ENCODE peak calls at places on chromosomes 2 and 18, in seven cellular contexts. One of them, this sample, is unnamed.

GRCh38 chr2:151302879-151303278 is 13.4 kb upstream of the NMI start:
- DNase-seq in DMS 273 treated with DMSO at 0.1 percent for 48 hours: no peak
- DNase-seq in activated CD8-positive, alpha-beta memory T cell treated with anti-CD3 and anti-CD28 coated beads for 48 hours: no peak
- DNase-seq in choroid plexus epithelial cell: peak
- DNase-seq in heart left ventricle: no peak
- DNase-seq in HEK293T: peak
- DNase-seq in activated B cell treated with CpG ODN at 0.5 μM for 24 hours: no peak
- DNase-seq in this sample: no peak

GRCh38 chr18:44958450-44958849 is 277.8 kb downstream of the SETBP1 start:
- DNase-seq in DMS 273 treated with DMSO at 0.1 percent for 48 hours: no peak
- DNase-seq in HEK293T: no peak
- DNase-seq in choroid plexus epithelial cell: no peak
- DNase-seq in heart left ventricle: no peak
- DNase-seq in activated B cell treated with CpG ODN at 0.5 μM for 24 hours: no peak
- DNase-seq in activated CD8-positive, alpha-beta memory T cell treated with anti-CD3 and anti-CD28 coated beads for 48 hours: no peak
- DNase-seq in this sample: no peak

GRCh38 chr2:182548031-182548950 is 121.5 kb upstream of the PDE1A start:
- DNase-seq in choroid plexus epithelial cell: peak
- DNase-seq in heart left ventricle: no peak
- DNase-seq in activated CD8-positive, alpha-beta memory T cell treated with anti-CD3 and anti-CD28 coated beads for 48 hours: no peak
- DNase-seq in activated B cell treated with CpG ODN at 0.5 μM for 24 hours: no peak
- DNase-seq in DMS 273 treated with DMSO at 0.1 percent for 48 hours: no peak
- DNase-seq in HEK293T: no peak
- DNase-seq in this sample: no peak

GRCh38 chr18:37393945-37394609 is 171.5 kb downstream of the CELF4 start:
- DNase-seq in activated CD8-positive, alpha-beta memory T cell treated with anti-CD3 and anti-CD28 coated beads for 48 hours: no peak
- DNase-seq in choroid plexus epithelial cell: peak
- DNase-seq in HEK293T: peak
- DNase-seq in heart left ventricle: peak
- DNase-seq in DMS 273 treated with DMSO at 0.1 percent for 48 hours: peak
- DNase-seq in activated B cell treated with CpG ODN at 0.5 μM for 24 hours: no peak
- DNase-seq in this sample: peak

GRCh38 chr2:165122521-165122920 is 81.3 kb downstream of the SCN3A start:
- DNase-seq in HEK293T: no peak
- DNase-seq in choroid plexus epithelial cell: no peak
- DNase-seq in heart left ventricle: no peak
- DNase-seq in activated B cell treated with CpG ODN at 0.5 μM for 24 hours: no peak
- DNase-seq in activated CD8-positive, alpha-beta memory T cell treated with anti-CD3 and anti-CD28 coated beads for 48 hours: no peak
- DNase-seq in DMS 273 treated with DMSO at 0.1 percent for 48 hours: no peak
- DNase-seq in this sample: no peak

GRCh38 chr2:239814136-239814916 is 210.8 kb downstream of the NDUFA10 start:
- DNase-seq in choroid plexus epithelial cell: no peak
- DNase-seq in DMS 273 treated with DMSO at 0.1 percent for 48 hours: no peak
- DNase-seq in heart left ventricle: peak
- DNase-seq in activated B cell treated with CpG ODN at 0.5 μM for 24 hours: no peak
- DNase-seq in HEK293T: no peak
- DNase-seq in activated CD8-positive, alpha-beta memory T cell treated with anti-CD3 and anti-CD28 coated beads for 48 hours: no peak
- DNase-seq in this sample: no peak

GRCh38 chr2:54859416-54859815 is 136.0 kb downstream of the EML6 start:
- DNase-seq in heart left ventricle: no peak
- DNase-seq in activated CD8-positive, alpha-beta memory T cell treated with anti-CD3 and anti-CD28 coated beads for 48 hours: no peak
- DNase-seq in HEK293T: no peak
- DNase-seq in choroid plexus epithelial cell: no peak
- DNase-seq in activated B cell treated with CpG ODN at 0.5 μM for 24 hours: no peak
- DNase-seq in DMS 273 treated with DMSO at 0.1 percent for 48 hours: no peak
- DNase-seq in this sample: no peak

GRCh38 chr2:173107629-173108022 is 32.0 kb downstream of the MAP3K20 start:
- DNase-seq in activated B cell treated with CpG ODN at 0.5 μM for 24 hours: no peak
- DNase-seq in choroid plexus epithelial cell: no peak
- DNase-seq in DMS 273 treated with DMSO at 0.1 percent for 48 hours: no peak
- DNase-seq in HEK293T: no peak
- DNase-seq in heart left ventricle: no peak
- DNase-seq in activated CD8-positive, alpha-beta memory T cell treated with anti-CD3 and anti-CD28 coated beads for 48 hours: no peak
- DNase-seq in this sample: no peak

GRCh38 chr18:59700535-59700967 is 3.3 kb upstream of the CCBE1 start:
- DNase-seq in activated B cell treated with CpG ODN at 0.5 μM for 24 hours: no peak
- DNase-seq in HEK293T: no peak
- DNase-seq in choroid plexus epithelial cell: no peak
- DNase-seq in activated CD8-positive, alpha-beta memory T cell treated with anti-CD3 and anti-CD28 coated beads for 48 hours: no peak
- DNase-seq in DMS 273 treated with DMSO at 0.1 percent for 48 hours: no peak
- DNase-seq in heart left ventricle: no peak
- DNase-seq in this sample: no peak

GRCh38 chr2:111522231-111522768 is 361.7 kb downstream of the ANAPC1 start:
- DNase-seq in heart left ventricle: no peak
- DNase-seq in activated B cell treated with CpG ODN at 0.5 μM for 24 hours: no peak
- DNase-seq in DMS 273 treated with DMSO at 0.1 percent for 48 hours: no peak
- DNase-seq in activated CD8-positive, alpha-beta memory T cell treated with anti-CD3 and anti-CD28 coated beads for 48 hours: no peak
- DNase-seq in HEK293T: no peak
- DNase-seq in choroid plexus epithelial cell: peak
- DNase-seq in this sample: no peak

GRCh38 chr2:42984617-42985016 is 192.2 kb upstream of the HAAO start:
- DNase-seq in HEK293T: no peak
- DNase-seq in choroid plexus epithelial cell: no peak
- DNase-seq in activated B cell treated with CpG ODN at 0.5 μM for 24 hours: no peak
- DNase-seq in activated CD8-positive, alpha-beta memory T cell treated with anti-CD3 and anti-CD28 coated beads for 48 hours: no peak
- DNase-seq in heart left ventricle: no peak
- DNase-seq in DMS 273 treated with DMSO at 0.1 percent for 48 hours: no peak
- DNase-seq in this sample: no peak

GRCh38 chr2:69554981-69555380 is 88.6 kb downstream of the AAK1 start:
- DNase-seq in heart left ventricle: no peak
- DNase-seq in DMS 273 treated with DMSO at 0.1 percent for 48 hours: no peak
- DNase-seq in HEK293T: no peak
- DNase-seq in choroid plexus epithelial cell: peak
- DNase-seq in activated B cell treated with CpG ODN at 0.5 μM for 24 hours: no peak
- DNase-seq in activated CD8-positive, alpha-beta memory T cell treated with anti-CD3 and anti-CD28 coated beads for 48 hours: no peak
- DNase-seq in this sample: no peak

GRCh38 chr2:206011795-206012194 is 74.2 kb downstream of the INO80D start:
- DNase-seq in choroid plexus epithelial cell: no peak
- DNase-seq in activated B cell treated with CpG ODN at 0.5 μM for 24 hours: no peak
- DNase-seq in DMS 273 treated with DMSO at 0.1 percent for 48 hours: no peak
- DNase-seq in HEK293T: no peak
- DNase-seq in activated CD8-positive, alpha-beta memory T cell treated with anti-CD3 and anti-CD28 coated beads for 48 hours: no peak
- DNase-seq in heart left ventricle: no peak
- DNase-seq in this sample: no peak

GRCh38 chr2:199395311-199395710 is 62.4 kb downstream of the SATB2 start:
- DNase-seq in DMS 273 treated with DMSO at 0.1 percent for 48 hours: no peak
- DNase-seq in HEK293T: no peak
- DNase-seq in choroid plexus epithelial cell: no peak
- DNase-seq in heart left ventricle: no peak
- DNase-seq in activated CD8-positive, alpha-beta memory T cell treated with anti-CD3 and anti-CD28 coated beads for 48 hours: no peak
- DNase-seq in activated B cell treated with CpG ODN at 0.5 μM for 24 hours: no peak
- DNase-seq in this sample: no peak

GRCh38 chr2:54665436-54665856 is 58.0 kb upstream of the EML6 start:
- DNase-seq in activated CD8-positive, alpha-beta memory T cell treated with anti-CD3 and anti-CD28 coated beads for 48 hours: no peak
- DNase-seq in heart left ventricle: no peak
- DNase-seq in choroid plexus epithelial cell: peak
- DNase-seq in activated B cell treated with CpG ODN at 0.5 μM for 24 hours: no peak
- DNase-seq in HEK293T: peak
- DNase-seq in DMS 273 treated with DMSO at 0.1 percent for 48 hours: peak
- DNase-seq in this sample: peak

GRCh38 chr2:20322527-20323300 is 27.9 kb downstream of the PUM2 start:
- DNase-seq in choroid plexus epithelial cell: no peak
- DNase-seq in HEK293T: no peak
- DNase-seq in DMS 273 treated with DMSO at 0.1 percent for 48 hours: no peak
- DNase-seq in activated CD8-positive, alpha-beta memory T cell treated with anti-CD3 and anti-CD28 coated beads for 48 hours: no peak
- DNase-seq in heart left ventricle: no peak
- DNase-seq in activated B cell treated with CpG ODN at 0.5 μM for 24 hours: no peak
- DNase-seq in this sample: no peak

GRCh38 chr18:62881509-62882016 is 166.2 kb downstream of the PHLPP1 start:
- DNase-seq in DMS 273 treated with DMSO at 0.1 percent for 48 hours: no peak
- DNase-seq in activated CD8-positive, alpha-beta memory T cell treated with anti-CD3 and anti-CD28 coated beads for 48 hours: no peak
- DNase-seq in choroid plexus epithelial cell: peak
- DNase-seq in activated B cell treated with CpG ODN at 0.5 μM for 24 hours: no peak
- DNase-seq in HEK293T: no peak
- DNase-seq in heart left ventricle: no peak
- DNase-seq in this sample: peak

GRCh38 chr2:216366777-216367465 is 5.4 kb downstream of the MARCHF4 start:
- DNase-seq in activated B cell treated with CpG ODN at 0.5 μM for 24 hours: no peak
- DNase-seq in HEK293T: no peak
- DNase-seq in activated CD8-positive, alpha-beta memory T cell treated with anti-CD3 and anti-CD28 coated beads for 48 hours: no peak
- DNase-seq in choroid plexus epithelial cell: peak
- DNase-seq in heart left ventricle: no peak
- DNase-seq in DMS 273 treated with DMSO at 0.1 percent for 48 hours: no peak
- DNase-seq in this sample: no peak

GRCh38 chr2:176613358-176614032 is 344.3 kb downstream of the MTX2 start:
- DNase-seq in HEK293T: no peak
- DNase-seq in heart left ventricle: no peak
- DNase-seq in activated B cell treated with CpG ODN at 0.5 μM for 24 hours: no peak
- DNase-seq in activated CD8-positive, alpha-beta memory T cell treated with anti-CD3 and anti-CD28 coated beads for 48 hours: no peak
- DNase-seq in DMS 273 treated with DMSO at 0.1 percent for 48 hours: no peak
- DNase-seq in choroid plexus epithelial cell: no peak
- DNase-seq in this sample: no peak

GRCh38 chr2:41414486-41415230 is 633.2 kb upstream of the PKDCC start:
- DNase-seq in HEK293T: peak
- DNase-seq in activated CD8-positive, alpha-beta memory T cell treated with anti-CD3 and anti-CD28 coated beads for 48 hours: no peak
- DNase-seq in choroid plexus epithelial cell: peak
- DNase-seq in activated B cell treated with CpG ODN at 0.5 μM for 24 hours: no peak
- DNase-seq in heart left ventricle: no peak
- DNase-seq in DMS 273 treated with DMSO at 0.1 percent for 48 hours: peak
- DNase-seq in this sample: peak

GRCh38 chr2:33437297-33437696 is 39.2 kb upstream of the RASGRP3 start:
- DNase-seq in activated B cell treated with CpG ODN at 0.5 μM for 24 hours: no peak
- DNase-seq in heart left ventricle: no peak
- DNase-seq in choroid plexus epithelial cell: peak
- DNase-seq in DMS 273 treated with DMSO at 0.1 percent for 48 hours: no peak
- DNase-seq in activated CD8-positive, alpha-beta memory T cell treated with anti-CD3 and anti-CD28 coated beads for 48 hours: no peak
- DNase-seq in HEK293T: no peak
- DNase-seq in this sample: no peak

GRCh38 chr2:76998713-76999112 is 523.5 kb downstream of the LRRTM4 start:
- DNase-seq in DMS 273 treated with DMSO at 0.1 percent for 48 hours: no peak
- DNase-seq in choroid plexus epithelial cell: no peak
- DNase-seq in HEK293T: no peak
- DNase-seq in heart left ventricle: no peak
- DNase-seq in activated B cell treated with CpG ODN at 0.5 μM for 24 hours: no peak
- DNase-seq in activated CD8-positive, alpha-beta memory T cell treated with anti-CD3 and anti-CD28 coated beads for 48 hours: no peak
- DNase-seq in this sample: no peak

GRCh38 chr18:48933578-48934399 is 17.0 kb downstream of the SMAD7 start:
- DNase-seq in choroid plexus epithelial cell: no peak
- DNase-seq in DMS 273 treated with DMSO at 0.1 percent for 48 hours: no peak
- DNase-seq in HEK293T: no peak
- DNase-seq in activated B cell treated with CpG ODN at 0.5 μM for 24 hours: no peak
- DNase-seq in heart left ventricle: no peak
- DNase-seq in activated CD8-positive, alpha-beta memory T cell treated with anti-CD3 and anti-CD28 coated beads for 48 hours: no peak
- DNase-seq in this sample: no peak

GRCh38 chr2:210502997-210503621 is 26.6 kb upstream of the LANCL1 start:
- DNase-seq in activated CD8-positive, alpha-beta memory T cell treated with anti-CD3 and anti-CD28 coated beads for 48 hours: no peak
- DNase-seq in DMS 273 treated with DMSO at 0.1 percent for 48 hours: no peak
- DNase-seq in activated B cell treated with CpG ODN at 0.5 μM for 24 hours: no peak
- DNase-seq in heart left ventricle: no peak
- DNase-seq in choroid plexus epithelial cell: peak
- DNase-seq in HEK293T: peak
- DNase-seq in this sample: peak

GRCh38 chr2:238425505-238425978 is 1.2 kb upstream of the ASB1 start:
- DNase-seq in activated CD8-positive, alpha-beta memory T cell treated with anti-CD3 and anti-CD28 coated beads for 48 hours: no peak
- DNase-seq in HEK293T: no peak
- DNase-seq in DMS 273 treated with DMSO at 0.1 percent for 48 hours: no peak
- DNase-seq in activated B cell treated with CpG ODN at 0.5 μM for 24 hours: no peak
- DNase-seq in choroid plexus epithelial cell: no peak
- DNase-seq in heart left ventricle: no peak
- DNase-seq in this sample: no peak

GRCh38 chr2:197229509-197230458 is 80.8 kb downstream of the ANKRD44 start:
- DNase-seq in choroid plexus epithelial cell: peak
- DNase-seq in DMS 273 treated with DMSO at 0.1 percent for 48 hours: no peak
- DNase-seq in activated CD8-positive, alpha-beta memory T cell treated with anti-CD3 and anti-CD28 coated beads for 48 hours: no peak
- DNase-seq in activated B cell treated with CpG ODN at 0.5 μM for 24 hours: no peak
- DNase-seq in HEK293T: no peak
- DNase-seq in heart left ventricle: no peak
- DNase-seq in this sample: peak

GRCh38 chr18:36186461-36187137 is 698 bp upstream of the MOCOS start:
- DNase-seq in heart left ventricle: peak
- DNase-seq in DMS 273 treated with DMSO at 0.1 percent for 48 hours: no peak
- DNase-seq in activated B cell treated with CpG ODN at 0.5 μM for 24 hours: no peak
- DNase-seq in activated CD8-positive, alpha-beta memory T cell treated with anti-CD3 and anti-CD28 coated beads for 48 hours: no peak
- DNase-seq in choroid plexus epithelial cell: no peak
- DNase-seq in HEK293T: peak
- DNase-seq in this sample: no peak

GRCh38 chr2:39313575-39313974 is 69.8 kb upstream of the CDKL4 start:
- DNase-seq in activated CD8-positive, alpha-beta memory T cell treated with anti-CD3 and anti-CD28 coated beads for 48 hours: no peak
- DNase-seq in heart left ventricle: no peak
- DNase-seq in choroid plexus epithelial cell: peak
- DNase-seq in DMS 273 treated with DMSO at 0.1 percent for 48 hours: no peak
- DNase-seq in activated B cell treated with CpG ODN at 0.5 μM for 24 hours: no peak
- DNase-seq in HEK293T: no peak
- DNase-seq in this sample: no peak

GRCh38 chr18:75131455-75132000 is 77.4 kb downstream of the PTGR3 start:
- DNase-seq in choroid plexus epithelial cell: no peak
- DNase-seq in DMS 273 treated with DMSO at 0.1 percent for 48 hours: no peak
- DNase-seq in heart left ventricle: no peak
- DNase-seq in activated B cell treated with CpG ODN at 0.5 μM for 24 hours: no peak
- DNase-seq in activated CD8-positive, alpha-beta memory T cell treated with anti-CD3 and anti-CD28 coated beads for 48 hours: no peak
- DNase-seq in HEK293T: no peak
- DNase-seq in this sample: no peak

GRCh38 chr2:156399950-156400703 is 36.1 kb upstream of the GPD2 start:
- DNase-seq in heart left ventricle: peak
- DNase-seq in activated B cell treated with CpG ODN at 0.5 μM for 24 hours: peak
- DNase-seq in activated CD8-positive, alpha-beta memory T cell treated with anti-CD3 and anti-CD28 coated beads for 48 hours: peak
- DNase-seq in choroid plexus epithelial cell: peak
- DNase-seq in HEK293T: peak
- DNase-seq in DMS 273 treated with DMSO at 0.1 percent for 48 hours: peak
- DNase-seq in this sample: peak

GRCh38 chr2:25215232-25215631 is 46.9 kb upstream of the POMC start:
- DNase-seq in heart left ventricle: no peak
- DNase-seq in activated CD8-positive, alpha-beta memory T cell treated with anti-CD3 and anti-CD28 coated beads for 48 hours: no peak
- DNase-seq in choroid plexus epithelial cell: no peak
- DNase-seq in DMS 273 treated with DMSO at 0.1 percent for 48 hours: no peak
- DNase-seq in activated B cell treated with CpG ODN at 0.5 μM for 24 hours: no peak
- DNase-seq in HEK293T: no peak
- DNase-seq in this sample: no peak

GRCh38 chr2:111626037-111626861 is 257.7 kb downstream of the ANAPC1 start:
- DNase-seq in choroid plexus epithelial cell: peak
- DNase-seq in HEK293T: no peak
- DNase-seq in DMS 273 treated with DMSO at 0.1 percent for 48 hours: no peak
- DNase-seq in activated B cell treated with CpG ODN at 0.5 μM for 24 hours: no peak
- DNase-seq in heart left ventricle: no peak
- DNase-seq in activated CD8-positive, alpha-beta memory T cell treated with anti-CD3 and anti-CD28 coated beads for 48 hours: no peak
- DNase-seq in this sample: no peak